ENCODE peak calls at places on chromosomes 12 and 14, in seven cellular contexts. S is cardiac fibroblast, X is NCI-H446 treated with DMSO at 0.1 percent for 48 hours, Q is ACHN, O is heart right ventricle, D is germinal center, F is nephron progenitor cell. J is an unnamed sample.

GRCh38 chr14:69044965-69045555 is 66.0 kb upstream of the ACTN1 start:
- DNase-seq in S (peak; percentile 90), X (peak; percentile 73), Q (no peak), O (peak; percentile 61), D (no peak), F (no peak), J (peak; percentile 87)

GRCh38 chr12:4032906-4033628 is 159.9 kb upstream of the PARP11 start:
- DNase-seq in S (peak; percentile 2), X (no peak), Q (no peak), O (no peak), D (no peak), F (no peak), J (peak; percentile 69)

GRCh38 chr12:62631531-62632520 is 165.2 kb downstream of the MON2 start:
- DNase-seq in S (peak; percentile 88), X (peak; percentile 72), Q (peak; percentile 62), O (peak; percentile 60), D (peak; percentile 38), F (peak; percentile 78), J (peak; percentile 90)

GRCh38 chr12:27179399-27180214 is 64.5 kb upstream of the STK38L start:
- DNase-seq in S (peak; percentile 87), X (peak; percentile 60), Q (peak; percentile 94), O (peak; percentile 44), D (peak; percentile 54), F (no peak), J (peak; percentile 94)

GRCh38 chr12:11863988-11864387 is 206.8 kb upstream of the BCL2L14 start:
- DNase-seq in S (peak; percentile 54), X (no peak), Q (no peak), O (peak; percentile 50), D (no peak), F (no peak), J (no peak)

GRCh38 chr12:41096797-41097196 is 91.3 kb upstream of the PDZRN4 start:
- DNase-seq in S (no peak), X (no peak), Q (no peak), O (no peak), D (no peak), F (no peak), J (peak; percentile 4)

GRCh38 chr14:92408186-92408585 is 85.2 kb downstream of the SLC24A4 start:
- DNase-seq in S (peak; percentile 59), X (no peak), Q (no peak), O (no peak), D (no peak), F (no peak), J (peak; percentile 71)

GRCh38 chr12:6425588-6426531 is 18.9 kb upstream of the CD27 start:
- DNase-seq in S (no peak), X (no peak), Q (no peak), O (no peak), D (peak; percentile 69), F (no peak), J (peak; percentile 22)

GRCh38 chr12:103043531-103044445 is 86.3 kb downstream of the ASCL1 start:
- DNase-seq in S (no peak), X (no peak), Q (no peak), O (no peak), D (no peak), F (peak; percentile 9), J (no peak)

J was measured in fibroblast of mammary gland.